ENCODE peak calls at places on chromosomes 1 and 21, in seven cellular contexts. One of them, this sample, is unnamed.

GRCh38 chr1:212976586-212976985 is 26.2 kb downstream of the VASH2 start:
- DNase-seq in tibial nerve: no peak
- DNase-seq in mammary epithelial cell: no peak
- DNase-seq in neural progenitor cell: no peak
- DNase-seq in keratinocyte: no peak
- DNase-seq in effector memory CD4-positive, alpha-beta T cell: no peak
- DNase-seq in RWPE1: no peak
- DNase-seq in this sample: no peak

GRCh38 chr1:40450491-40451237 is 388 bp downstream of the ZFP69B start:
- DNase-seq in tibial nerve: no peak
- DNase-seq in mammary epithelial cell: peak
- DNase-seq in neural progenitor cell: peak
- DNase-seq in keratinocyte: no peak
- DNase-seq in effector memory CD4-positive, alpha-beta T cell: peak
- DNase-seq in RWPE1: peak
- DNase-seq in this sample: no peak

GRCh38 chr1:91151702-91152101 is 129.9 kb upstream of the ZNF644 start:
- DNase-seq in tibial nerve: no peak
- DNase-seq in mammary epithelial cell: no peak
- DNase-seq in neural progenitor cell: no peak
- DNase-seq in keratinocyte: no peak
- DNase-seq in effector memory CD4-positive, alpha-beta T cell: no peak
- DNase-seq in RWPE1: no peak
- DNase-seq in this sample: no peak

GRCh38 chr1:167517535-167518330 is 596 bp downstream of the CD247 start:
- DNase-seq in tibial nerve: no peak
- DNase-seq in mammary epithelial cell: no peak
- DNase-seq in neural progenitor cell: no peak
- DNase-seq in keratinocyte: no peak
- DNase-seq in effector memory CD4-positive, alpha-beta T cell: peak
- DNase-seq in RWPE1: peak
- DNase-seq in this sample: no peak

GRCh38 chr1:153774036-153774435 is 1.2 kb upstream of the SLC27A3 start:
- DNase-seq in tibial nerve: no peak
- DNase-seq in mammary epithelial cell: no peak
- DNase-seq in neural progenitor cell: no peak
- DNase-seq in keratinocyte: no peak
- DNase-seq in effector memory CD4-positive, alpha-beta T cell: no peak
- DNase-seq in RWPE1: no peak
- DNase-seq in this sample: no peak

GRCh38 chr1:56634981-56635380 is 10.1 kb upstream of the PRKAA2 start:
- DNase-seq in tibial nerve: no peak
- DNase-seq in mammary epithelial cell: no peak
- DNase-seq in neural progenitor cell: no peak
- DNase-seq in keratinocyte: no peak
- DNase-seq in effector memory CD4-positive, alpha-beta T cell: no peak
- DNase-seq in RWPE1: no peak
- DNase-seq in this sample: no peak

GRCh38 chr21:44436958-44437357 is 18.4 kb upstream of the LRRC3 start:
- DNase-seq in tibial nerve: no peak
- DNase-seq in mammary epithelial cell: no peak
- DNase-seq in neural progenitor cell: no peak
- DNase-seq in keratinocyte: no peak
- DNase-seq in effector memory CD4-positive, alpha-beta T cell: no peak
- DNase-seq in RWPE1: no peak
- DNase-seq in this sample: no peak

GRCh38 chr21:34730756-34731445 is 62.1 kb downstream of the CLIC6 start:
- DNase-seq in tibial nerve: no peak
- DNase-seq in mammary epithelial cell: peak
- DNase-seq in neural progenitor cell: no peak
- DNase-seq in keratinocyte: no peak
- DNase-seq in effector memory CD4-positive, alpha-beta T cell: no peak
- DNase-seq in RWPE1: no peak
- DNase-seq in this sample: no peak

GRCh38 chr1:1535298-1535988 is 5.0 kb downstream of the TMEM240 start:
- DNase-seq in tibial nerve: no peak
- DNase-seq in mammary epithelial cell: no peak
- DNase-seq in neural progenitor cell: no peak
- DNase-seq in keratinocyte: no peak
- DNase-seq in effector memory CD4-positive, alpha-beta T cell: no peak
- DNase-seq in RWPE1: no peak
- DNase-seq in this sample: no peak

GRCh38 chr21:37047079-37047478 is 25.8 kb downstream of the PIGP start:
- DNase-seq in tibial nerve: no peak
- DNase-seq in mammary epithelial cell: peak
- DNase-seq in neural progenitor cell: no peak
- DNase-seq in keratinocyte: peak
- DNase-seq in effector memory CD4-positive, alpha-beta T cell: no peak
- DNase-seq in RWPE1: no peak
- DNase-seq in this sample: no peak

GRCh38 chr21:41636636-41637625 is 129.0 kb upstream of the TMPRSS2 start:
- DNase-seq in tibial nerve: no peak
- DNase-seq in mammary epithelial cell: no peak
- DNase-seq in neural progenitor cell: no peak
- DNase-seq in keratinocyte: no peak
- DNase-seq in effector memory CD4-positive, alpha-beta T cell: no peak
- DNase-seq in RWPE1: no peak
- DNase-seq in this sample: no peak
- H3K27ac ChIP-seq in tibial nerve: no peak
- H3K27ac ChIP-seq in mammary epithelial cell: no peak
- H3K27ac ChIP-seq in neural progenitor cell: no peak
- H3K27ac ChIP-seq in keratinocyte: no peak
- H3K27ac ChIP-seq in effector memory CD4-positive, alpha-beta T cell: no peak
- H3K27ac ChIP-seq in RWPE1: peak
- H3K27ac ChIP-seq in this sample: no peak

GRCh38 chr1:202834771-202835547 is 24.2 kb downstream of the PCAT6 start:
- DNase-seq in tibial nerve: no peak
- DNase-seq in mammary epithelial cell: peak
- DNase-seq in neural progenitor cell: no peak
- DNase-seq in keratinocyte: no peak
- DNase-seq in effector memory CD4-positive, alpha-beta T cell: no peak
- DNase-seq in RWPE1: peak
- DNase-seq in this sample: no peak
- H3K27ac ChIP-seq in tibial nerve: no peak
- H3K27ac ChIP-seq in mammary epithelial cell: no peak
- H3K27ac ChIP-seq in neural progenitor cell: no peak
- H3K27ac ChIP-seq in keratinocyte: no peak
- H3K27ac ChIP-seq in effector memory CD4-positive, alpha-beta T cell: no peak
- H3K27ac ChIP-seq in RWPE1: no peak
- H3K27ac ChIP-seq in this sample: peak

GRCh38 chr1:155124503-155125463 is 2.9 kb upstream of the EFNA1 start:
- DNase-seq in tibial nerve: no peak
- DNase-seq in mammary epithelial cell: peak
- DNase-seq in neural progenitor cell: peak
- DNase-seq in keratinocyte: peak
- DNase-seq in effector memory CD4-positive, alpha-beta T cell: no peak
- DNase-seq in RWPE1: peak
- DNase-seq in this sample: no peak
- H3K27ac ChIP-seq in tibial nerve: peak
- H3K27ac ChIP-seq in mammary epithelial cell: no peak
- H3K27ac ChIP-seq in neural progenitor cell: no peak
- H3K27ac ChIP-seq in keratinocyte: peak
- H3K27ac ChIP-seq in effector memory CD4-positive, alpha-beta T cell: no peak
- H3K27ac ChIP-seq in RWPE1: peak
- H3K27ac ChIP-seq in this sample: peak

DNA sequence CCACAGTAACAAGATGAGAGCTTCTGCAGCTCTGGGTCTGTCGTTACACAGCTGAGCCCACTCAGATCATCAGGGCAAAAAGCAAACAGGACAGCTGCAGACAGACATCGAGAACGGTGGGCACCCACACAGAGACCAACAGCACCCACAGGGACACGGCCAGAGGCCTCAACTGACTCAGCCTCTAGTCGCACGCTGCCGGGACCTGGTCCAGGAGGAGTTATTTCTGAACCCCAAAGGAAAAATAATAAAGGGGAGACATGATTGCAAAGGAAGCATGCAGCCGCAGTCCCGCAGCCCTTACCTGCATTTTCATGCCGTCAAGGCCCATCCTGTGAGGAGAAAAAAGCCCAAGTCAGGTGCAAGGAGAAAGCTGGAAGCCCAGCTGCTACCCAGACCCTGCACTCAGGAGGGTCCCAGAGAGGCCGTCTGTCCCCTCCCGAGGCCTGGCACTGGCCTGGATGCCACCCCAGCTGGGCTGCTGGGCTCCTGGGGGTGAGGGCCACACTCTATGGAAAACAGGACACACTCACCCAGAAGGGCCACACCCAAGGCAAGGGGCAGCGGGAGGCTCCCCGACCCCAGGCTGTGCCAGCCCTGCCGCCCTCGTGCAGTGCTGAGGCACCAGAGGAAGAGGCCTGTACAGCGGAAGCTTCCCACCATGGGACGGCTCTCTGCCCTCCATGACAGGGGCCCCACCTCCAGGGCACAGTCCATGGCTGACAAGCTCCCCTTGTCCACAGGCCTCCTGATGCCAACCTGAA is 15.7 kb downstream of the LSS start:
- DNase-seq in tibial nerve: no peak
- DNase-seq in mammary epithelial cell: no peak
- DNase-seq in neural progenitor cell: no peak
- DNase-seq in keratinocyte: no peak
- DNase-seq in effector memory CD4-positive, alpha-beta T cell: no peak
- DNase-seq in RWPE1: no peak
- DNase-seq in this sample: no peak
- H3K27ac ChIP-seq in tibial nerve: no peak
- H3K27ac ChIP-seq in mammary epithelial cell: no peak
- H3K27ac ChIP-seq in neural progenitor cell: no peak
- H3K27ac ChIP-seq in keratinocyte: no peak
- H3K27ac ChIP-seq in effector memory CD4-positive, alpha-beta T cell: no peak
- H3K27ac ChIP-seq in RWPE1: peak
- H3K27ac ChIP-seq in this sample: no peak

GRCh38 chr1:210234254-210234747 is 1.7 kb downstream of the SERTAD4 start:
- DNase-seq in tibial nerve: no peak
- DNase-seq in mammary epithelial cell: no peak
- DNase-seq in neural progenitor cell: no peak
- DNase-seq in keratinocyte: no peak
- DNase-seq in effector memory CD4-positive, alpha-beta T cell: no peak
- DNase-seq in RWPE1: no peak
- DNase-seq in this sample: no peak
- H3K27ac ChIP-seq in tibial nerve: peak
- H3K27ac ChIP-seq in mammary epithelial cell: no peak
- H3K27ac ChIP-seq in neural progenitor cell: no peak
- H3K27ac ChIP-seq in keratinocyte: no peak
- H3K27ac ChIP-seq in effector memory CD4-positive, alpha-beta T cell: no peak
- H3K27ac ChIP-seq in RWPE1: peak
- H3K27ac ChIP-seq in this sample: peak

GRCh38 chr1:9399510-9400424 is 107.1 kb downstream of the SPSB1 start:
- DNase-seq in tibial nerve: no peak
- DNase-seq in mammary epithelial cell: no peak
- DNase-seq in neural progenitor cell: no peak
- DNase-seq in keratinocyte: no peak
- DNase-seq in effector memory CD4-positive, alpha-beta T cell: no peak
- DNase-seq in RWPE1: no peak
- DNase-seq in this sample: no peak
- H3K27ac ChIP-seq in tibial nerve: no peak
- H3K27ac ChIP-seq in mammary epithelial cell: no peak
- H3K27ac ChIP-seq in neural progenitor cell: no peak
- H3K27ac ChIP-seq in keratinocyte: no peak
- H3K27ac ChIP-seq in effector memory CD4-positive, alpha-beta T cell: no peak
- H3K27ac ChIP-seq in RWPE1: peak
- H3K27ac ChIP-seq in this sample: no peak

GRCh38 chr1:51548986-51549619 is 30.0 kb upstream of the EPS15 start:
- DNase-seq in tibial nerve: no peak
- DNase-seq in mammary epithelial cell: no peak
- DNase-seq in neural progenitor cell: no peak
- DNase-seq in keratinocyte: no peak
- DNase-seq in effector memory CD4-positive, alpha-beta T cell: no peak
- DNase-seq in RWPE1: no peak
- DNase-seq in this sample: no peak
- H3K27ac ChIP-seq in tibial nerve: peak
- H3K27ac ChIP-seq in mammary epithelial cell: no peak
- H3K27ac ChIP-seq in neural progenitor cell: no peak
- H3K27ac ChIP-seq in keratinocyte: no peak
- H3K27ac ChIP-seq in effector memory CD4-positive, alpha-beta T cell: no peak
- H3K27ac ChIP-seq in RWPE1: no peak
- H3K27ac ChIP-seq in this sample: no peak

DNA sequence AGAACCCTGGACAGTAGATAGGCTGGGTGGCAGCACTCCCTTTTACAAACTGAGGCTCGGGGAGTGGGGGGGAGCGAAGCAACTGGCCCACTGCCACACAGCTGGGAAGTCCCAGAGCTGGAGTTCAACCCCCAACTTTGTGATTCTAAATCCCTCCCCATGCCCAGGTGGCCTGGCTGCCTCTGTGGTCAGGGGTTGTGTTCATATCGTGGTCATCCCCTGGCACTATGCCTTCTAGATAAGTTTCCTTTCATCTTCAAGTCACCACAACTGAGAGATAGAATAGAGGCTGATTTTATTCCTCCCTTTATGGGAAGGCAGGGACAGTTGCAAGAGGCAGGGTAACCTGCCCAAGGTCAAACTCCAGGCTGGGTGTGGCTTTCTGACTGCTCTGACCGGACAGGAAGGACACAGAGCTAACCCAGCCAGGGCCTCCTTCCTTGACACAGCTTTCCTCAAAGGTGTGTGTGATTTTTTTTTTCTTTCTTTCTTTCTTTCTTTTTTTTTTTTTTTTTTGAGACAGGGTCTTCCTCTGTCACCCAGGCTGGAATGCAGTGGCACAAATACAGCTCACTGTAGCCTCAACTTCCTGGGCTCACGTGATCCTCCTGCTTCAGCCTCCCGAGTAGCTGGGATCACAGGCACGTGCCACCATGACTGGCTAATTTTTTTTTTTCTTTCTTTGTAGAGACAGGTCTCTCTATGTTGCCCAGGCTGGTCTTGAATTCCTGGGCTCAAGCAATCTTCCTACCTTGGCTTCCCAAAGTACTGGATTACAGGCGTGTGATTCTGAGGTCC is 18.4 kb upstream of the TNFRSF1B start:
- DNase-seq in tibial nerve: no peak
- DNase-seq in mammary epithelial cell: no peak
- DNase-seq in neural progenitor cell: no peak
- DNase-seq in keratinocyte: no peak
- DNase-seq in effector memory CD4-positive, alpha-beta T cell: no peak
- DNase-seq in RWPE1: no peak
- DNase-seq in this sample: no peak
- H3K27ac ChIP-seq in tibial nerve: peak
- H3K27ac ChIP-seq in mammary epithelial cell: no peak
- H3K27ac ChIP-seq in neural progenitor cell: no peak
- H3K27ac ChIP-seq in keratinocyte: no peak
- H3K27ac ChIP-seq in effector memory CD4-positive, alpha-beta T cell: peak
- H3K27ac ChIP-seq in RWPE1: peak
- H3K27ac ChIP-seq in this sample: no peak

GRCh38 chr1:169367096-169367685 is 406 bp downstream of the NME7 start:
- DNase-seq in tibial nerve: no peak
- DNase-seq in mammary epithelial cell: no peak
- DNase-seq in neural progenitor cell: peak
- DNase-seq in keratinocyte: no peak
- DNase-seq in effector memory CD4-positive, alpha-beta T cell: no peak
- DNase-seq in RWPE1: no peak
- DNase-seq in this sample: no peak
- H3K27ac ChIP-seq in tibial nerve: peak
- H3K27ac ChIP-seq in mammary epithelial cell: peak
- H3K27ac ChIP-seq in neural progenitor cell: no peak
- H3K27ac ChIP-seq in keratinocyte: peak
- H3K27ac ChIP-seq in effector memory CD4-positive, alpha-beta T cell: peak
- H3K27ac ChIP-seq in RWPE1: peak
- H3K27ac ChIP-seq in this sample: peak